ENCODE peak calls at places on chromosome 9, in seven cellular contexts. R is hypothalamus, H is GM03348, V is pancreas, N is AG04450, X is heart right ventricle, F is nephron progenitor cell. B is an unnamed sample.

GRCh38 chr9:113570749-113571711 is 107.5 kb downstream of the RGS3 start:
- DNase-seq in V (no peak), H (no peak), R (no peak), N (no peak), X (no peak), F (no peak), B (peak; percentile 37)

GRCh38 chr9:73911814-73912213 is 585.3 kb upstream of the RORB start:
- DNase-seq in V (no peak), X (no peak), H (no peak), R (no peak), N (no peak), F (no peak), B (no peak)

GRCh38 chr9:13750639-13751038 is 471.1 kb upstream of the MPDZ start:
- DNase-seq in V (no peak), H (no peak), N (no peak), F (no peak), R (no peak), X (no peak), B (no peak)

GRCh38 chr9:7324031-7324654 is 475.4 kb downstream of the DMAC1 start:
- DNase-seq in F (no peak), V (no peak), H (peak; percentile 30), R (no peak), X (no peak), N (no peak), B (no peak)

GRCh38 chr9:21516796-21517195 is 34.7 kb upstream of the IFNE start:
- DNase-seq in H (no peak), F (no peak), V (no peak), X (no peak), R (no peak), N (no peak), B (no peak)

GRCh38 chr9:133054194-133054890 is 7.4 kb upstream of the CEL start:
- DNase-seq in N (no peak), R (no peak), X (peak; percentile 55), V (peak; percentile 74), H (no peak), F (no peak), B (no peak)

GRCh38 chr9:112380771-112381181 is 868 bp downstream of the HSDL2 start:
- DNase-seq in V (no peak), H (peak; percentile 13), N (no peak), R (no peak), F (no peak), X (no peak), B (no peak)

GRCh38 chr9:90821697-90822096 is 20.1 kb downstream of the SYK start:
- DNase-seq in X (no peak), R (no peak), V (no peak), F (no peak), H (no peak), N (no peak), B (no peak)

B was measured in tibial artery.